ENCODE peak calls at places on chromosomes 6 and 20, in six cellular contexts. Q is GM06990, I is kidney, T is AG04449, R is fibroblast of the aortic adventitia, P is upper lobe of right lung. A is an unnamed sample.

GRCh38 chr20:13292486-13292885 is 71.4 kb downstream of the ISM1 start:
- DNase-seq in Q (no peak), I (no peak), T (no peak), R (no peak), P (no peak), A (no peak)

GRCh38 chr20:8545212-8545611 is 413.1 kb downstream of the PLCB1 start:
- DNase-seq in Q (no peak), I (no peak), T (no peak), R (peak), P (no peak), A (peak)

GRCh38 chr6:36099872-36100483 is 30.3 kb upstream of the MAPK13 start:
- DNase-seq in Q (no peak), I (no peak), T (no peak), R (peak), P (no peak), A (no peak)

GRCh38 chr6:110295451-110296145 is 62.6 kb downstream of the METTL24 start:
- DNase-seq in Q (no peak), I (no peak), T (no peak), R (no peak), P (no peak), A (no peak)

GRCh38 chr6:39214846-39215639 is 14.2 kb downstream of the KCNK5 start:
- DNase-seq in Q (no peak), I (no peak), T (no peak), R (no peak), P (no peak), A (no peak)

GRCh38 chr6:2203264-2203663 is 42.1 kb downstream of the GMDS start:
- DNase-seq in Q (no peak), I (no peak), T (no peak), R (no peak), P (no peak), A (no peak)

GRCh38 chr6:166877906-166878305 is 78.4 kb downstream of the RNASET2 start:
- DNase-seq in Q (no peak), I (no peak), T (no peak), R (no peak), P (no peak), A (no peak)

GRCh38 chr6:166145751-166146150 is 21.9 kb downstream of the TBXT start:
- DNase-seq in Q (no peak), I (no peak), T (no peak), R (no peak), P (no peak), A (no peak)

GRCh38 chr6:51394061-51394460 is 575.4 kb downstream of the TFAP2B start:
- DNase-seq in Q (no peak), I (no peak), T (no peak), R (no peak), P (no peak), A (no peak)

GRCh38 chr6:104705095-104705707 is 154.5 kb downstream of the HACE1 start:
- DNase-seq in Q (no peak), I (no peak), T (no peak), R (peak), P (no peak), A (no peak)

GRCh38 chr6:108635505-108636226 is 74.9 kb downstream of the FOXO3 start:
- DNase-seq in Q (no peak), I (no peak), T (no peak), R (no peak), P (peak), A (no peak)

GRCh38 chr6:85401186-85402062 is 48.5 kb upstream of the NT5E start:
- DNase-seq in Q (no peak), I (no peak), T (no peak), R (no peak), P (no peak), A (no peak)

GRCh38 chr20:24993337-24994185 is 1.0 kb upstream of the APMAP start:
- DNase-seq in Q (no peak), I (no peak), T (no peak), R (peak), P (no peak), A (peak)

GRCh38 chr6:64084201-64084663 is 448.6 kb downstream of the PHF3 start:
- DNase-seq in Q (no peak), I (no peak), T (no peak), R (no peak), P (no peak), A (no peak)

GRCh38 chr6:145508107-145508506 is 227.2 kb downstream of the EPM2A start:
- DNase-seq in Q (no peak), I (no peak), T (no peak), R (no peak), P (no peak), A (no peak)

GRCh38 chr6:170367241-170367640 is 60.7 kb downstream of the FAM120B start:
- DNase-seq in Q (no peak), I (no peak), T (no peak), R (no peak), P (no peak), A (no peak)

GRCh38 chr6:139037490-139037889 is 8.9 kb downstream of the ABRACL start:
- DNase-seq in Q (no peak), I (no peak), T (peak), R (peak), P (no peak), A (peak)

GRCh38 chr6:9540126-9540525 is 874.7 kb downstream of the TFAP2A start:
- DNase-seq in Q (no peak), I (no peak), T (no peak), R (peak), P (no peak), A (no peak)

GRCh38 chr6:167870321-167870720 is 43.6 kb downstream of the AFDN start:
- DNase-seq in Q (no peak), I (no peak), T (no peak), R (no peak), P (no peak), A (no peak)

GRCh38 chr6:168884646-168885086 is 369.0 kb downstream of the THBS2 start:
- DNase-seq in Q (peak), I (peak), T (no peak), R (peak), P (peak), A (no peak)

GRCh38 chr6:25645916-25646315 is 6.1 kb upstream of the SCGN start:
- DNase-seq in Q (no peak), I (no peak), T (no peak), R (no peak), P (no peak), A (no peak)

GRCh38 chr6:72218125-72218524 is 331.8 kb downstream of the RIMS1 start:
- DNase-seq in Q (no peak), I (peak), T (no peak), R (peak), P (no peak), A (peak)

GRCh38 chr6:31836676-31837611 is 9.4 kb downstream of the HSPA1B start:
- DNase-seq in Q (no peak), I (peak), T (no peak), R (peak), P (no peak), A (no peak)

GRCh38 chr20:63538204-63539091 is 1.3 kb upstream of the PTK6 start:
- DNase-seq in Q (no peak), I (peak), T (no peak), R (no peak), P (peak), A (no peak)

GRCh38 chr6:154606457-154606856 is 96.0 kb upstream of the CNKSR3 start:
- DNase-seq in Q (peak), I (no peak), T (no peak), R (no peak), P (no peak), A (no peak)

GRCh38 chr6:37705239-37706051 is 7.8 kb upstream of the MDGA1 start:
- DNase-seq in Q (peak), I (peak), T (no peak), R (peak), P (peak), A (no peak)

GRCh38 chr6:132401120-132401940 is at the start of gene MOXD1:
- DNase-seq in Q (peak), I (peak), T (no peak), R (no peak), P (peak), A (no peak)

GRCh38 chr6:37507690-37508421 is 8.2 kb upstream of the CCDC167 start:
- DNase-seq in Q (no peak), I (no peak), T (no peak), R (no peak), P (no peak), A (no peak)

GRCh38 chr6:121435444-121436069 is at the start of gene GJA1:
- DNase-seq in Q (no peak), I (no peak), T (peak), R (peak), P (no peak), A (peak)

GRCh38 chr6:9543649-9544048 is 871.2 kb downstream of the TFAP2A start:
- DNase-seq in Q (no peak), I (no peak), T (no peak), R (no peak), P (no peak), A (no peak)

GRCh38 chr6:26533532-26533931 is 4.6 kb upstream of the HMGN4 start:
- DNase-seq in Q (no peak), I (no peak), T (no peak), R (no peak), P (no peak), A (no peak)

GRCh38 chr6:34234667-34235604 is 1.7 kb upstream of the HMGA1 start:
- DNase-seq in Q (peak), I (peak), T (no peak), R (no peak), P (peak), A (no peak)

GRCh38 chr6:161837854-161838253 is 564.0 kb upstream of the AGPAT4 start:
- DNase-seq in Q (no peak), I (no peak), T (no peak), R (no peak), P (no peak), A (no peak)

GRCh38 chr6:111852704-111853103 is 20.5 kb downstream of the FYN start:
- DNase-seq in Q (no peak), I (no peak), T (no peak), R (peak), P (no peak), A (no peak)

GRCh38 chr20:4942336-4942735 is 59.0 kb downstream of the SLC23A2 start:
- DNase-seq in Q (no peak), I (no peak), T (no peak), R (peak), P (no peak), A (peak)

GRCh38 chr20:25276533-25277050 is 28.7 kb downstream of the PYGB start:
- DNase-seq in Q (no peak), I (peak), T (no peak), R (no peak), P (peak), A (no peak)

GRCh38 chr6:96394727-96395126 is 126.9 kb upstream of the UFL1 start:
- DNase-seq in Q (no peak), I (no peak), T (no peak), R (no peak), P (no peak), A (no peak)

DNA sequence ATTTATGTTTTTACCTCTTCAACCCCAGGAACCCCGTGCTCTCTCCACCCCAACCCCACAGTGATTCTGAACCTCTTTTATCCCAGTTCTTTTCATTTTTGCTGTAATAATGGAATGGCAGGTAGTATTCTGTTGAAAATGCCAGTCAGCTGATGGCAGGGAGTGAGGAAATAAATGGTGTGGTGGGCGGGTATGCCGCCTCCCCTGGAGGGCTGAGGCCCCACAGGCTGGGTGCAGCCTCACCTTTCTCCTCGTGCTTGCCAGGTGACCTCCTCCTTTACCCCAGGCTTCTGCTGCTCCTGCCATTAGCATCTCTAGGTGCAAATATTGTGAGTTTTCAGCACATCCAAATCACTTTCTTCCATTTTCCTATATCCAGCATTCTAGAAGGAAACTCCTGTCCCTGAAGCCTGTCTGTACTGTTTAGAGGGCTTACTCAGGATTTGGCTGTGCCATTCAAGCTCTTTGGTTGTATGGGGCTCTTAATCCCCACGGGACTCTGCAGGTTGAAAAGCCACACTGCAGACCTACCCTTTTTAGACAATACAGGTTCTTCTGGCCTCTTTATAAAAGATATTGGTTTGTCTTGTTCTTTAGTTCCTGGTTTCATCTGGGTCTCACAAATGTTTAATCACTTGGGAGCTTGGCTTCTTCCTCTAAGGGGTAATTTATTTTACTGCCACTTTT is 201.8 kb downstream of the JARID2 start:
- DNase-seq in Q (no peak), I (no peak), T (no peak), R (no peak), P (no peak), A (no peak)
- TF ChIP-seq CTCF in Q (no peak), I (no peak), T (no peak), R (no peak), P (no peak), A (no peak)

GRCh38 chr20:49351775-49352174 is 73.9 kb upstream of the ZNFX1 start:
- DNase-seq in Q (no peak), I (no peak), T (no peak), R (no peak), P (no peak), A (no peak)

GRCh38 chr20:49349078-49349477 is 71.2 kb upstream of the ZNFX1 start:
- DNase-seq in Q (no peak), I (no peak), T (no peak), R (no peak), P (no peak), A (no peak)

GRCh38 chr20:49347156-49347555 is 69.3 kb upstream of the ZNFX1 start:
- DNase-seq in Q (no peak), I (no peak), T (no peak), R (no peak), P (no peak), A (no peak)

GRCh38 chr20:49348563-49348962 is 70.7 kb upstream of the ZNFX1 start:
- DNase-seq in Q (no peak), I (no peak), T (no peak), R (no peak), P (no peak), A (no peak)

GRCh38 chr20:49349678-49350077 is 71.8 kb upstream of the ZNFX1 start:
- DNase-seq in Q (no peak), I (no peak), T (no peak), R (peak), P (no peak), A (no peak)
- H3K4me3 ChIP-seq in Q (no peak), I (no peak), T (no peak), R (no peak), P (no peak), A (no peak)

DNA sequence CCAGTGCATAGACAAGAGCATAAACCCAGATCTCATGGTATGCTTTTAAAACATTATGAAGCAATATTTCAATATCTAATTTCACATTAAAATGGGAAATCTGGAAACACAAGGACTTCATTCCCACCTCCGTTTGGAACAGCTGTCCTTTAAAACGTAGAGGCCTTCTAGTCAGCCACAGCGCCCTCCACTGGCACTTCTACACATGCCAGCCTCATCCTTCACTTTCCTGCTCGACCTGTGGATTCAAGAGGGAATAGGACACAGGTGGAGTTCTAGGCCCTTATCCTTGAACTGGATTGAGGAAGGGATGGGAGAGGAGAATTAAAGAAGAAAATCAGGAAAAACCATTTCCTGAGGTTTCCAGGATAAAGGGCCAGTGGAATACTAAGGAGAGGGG is 85.6 kb downstream of the LYRM4 start:
- DNase-seq in Q (no peak), I (no peak), T (no peak), R (no peak), P (no peak), A (no peak)
- TF ChIP-seq CTCF in Q (peak), I (peak), T (peak), R (peak), P (peak), A (peak)

GRCh38 chr6:103183831-103184411 is 1675.8 kb downstream of the HACE1 start:
- DNase-seq in Q (no peak), I (no peak), T (no peak), R (no peak), P (no peak), A (no peak)

GRCh38 chr6:103184776-103185175 is 1674.9 kb downstream of the HACE1 start:
- DNase-seq in Q (no peak), I (no peak), T (no peak), R (no peak), P (no peak), A (no peak)
- H3K4me3 ChIP-seq in Q (no peak), I (no peak), T (no peak), R (no peak), P (no peak), A (no peak)

GRCh38 chr20:50982372-50982771 is 23.8 kb downstream of the MOCS3 start:
- DNase-seq in Q (no peak), I (no peak), T (no peak), R (peak), P (no peak), A (no peak)

GRCh38 chr20:50977066-50978045 is 18.7 kb downstream of the MOCS3 start:
- DNase-seq in Q (no peak), I (no peak), T (no peak), R (no peak), P (no peak), A (no peak)

GRCh38 chr20:50980071-50980681 is 21.6 kb downstream of the MOCS3 start:
- DNase-seq in Q (no peak), I (no peak), T (peak), R (peak), P (no peak), A (peak)

GRCh38 chr20:50980851-50981713 is 22.5 kb downstream of the MOCS3 start:
- DNase-seq in Q (no peak), I (no peak), T (no peak), R (peak), P (no peak), A (no peak)

GRCh38 chr20:50981714-50982048 is 23.1 kb downstream of the MOCS3 start:
- DNase-seq in Q (no peak), I (no peak), T (no peak), R (no peak), P (no peak), A (no peak)
- TF ChIP-seq CTCF in Q (no peak), I (no peak), T (no peak), R (no peak), P (no peak), A (no peak)

GRCh38 chr20:48823960-48824497 is 3.8 kb downstream of the PREX1 start:
- DNase-seq in Q (peak), I (no peak), T (no peak), R (peak), P (no peak), A (peak)

GRCh38 chr20:48822879-48823385 is 4.9 kb downstream of the PREX1 start:
- DNase-seq in Q (no peak), I (no peak), T (no peak), R (no peak), P (no peak), A (no peak)

GRCh38 chr20:48824830-48825550 is 2.8 kb downstream of the PREX1 start:
- DNase-seq in Q (no peak), I (no peak), T (no peak), R (no peak), P (no peak), A (no peak)

GRCh38 chr20:48822178-48822577 is 5.6 kb downstream of the PREX1 start:
- DNase-seq in Q (no peak), I (no peak), T (no peak), R (no peak), P (no peak), A (no peak)

GRCh38 chr20:48823476-48823875 is 4.3 kb downstream of the PREX1 start:
- DNase-seq in Q (no peak), I (no peak), T (no peak), R (no peak), P (no peak), A (no peak)
- H3K4me3 ChIP-seq in Q (peak), I (no peak), T (no peak), R (no peak), P (peak), A (no peak)

GRCh38 chr6:47352966-47353365 is 43.3 kb upstream of the TNFRSF21 start:
- DNase-seq in Q (no peak), I (no peak), T (no peak), R (no peak), P (no peak), A (no peak)

GRCh38 chr6:47355496-47355895 is 45.8 kb upstream of the TNFRSF21 start:
- DNase-seq in Q (no peak), I (no peak), T (no peak), R (no peak), P (no peak), A (no peak)

GRCh38 chr6:47353822-47354221 is 44.1 kb upstream of the TNFRSF21 start:
- DNase-seq in Q (no peak), I (no peak), T (no peak), R (no peak), P (no peak), A (no peak)

GRCh38 chr6:47349931-47350330 is 40.2 kb upstream of the TNFRSF21 start:
- DNase-seq in Q (no peak), I (no peak), T (no peak), R (no peak), P (no peak), A (no peak)

GRCh38 chr6:47352169-47352568 is 42.5 kb upstream of the TNFRSF21 start:
- DNase-seq in Q (no peak), I (no peak), T (no peak), R (no peak), P (no peak), A (no peak)
- TF ChIP-seq CTCF in Q (no peak), I (no peak), T (no peak), R (peak), P (no peak), A (peak)

A was measured in AG09309.